ENCODE peak calls at places on chromosomes 5 and 9, in four cellular contexts. Q is astrocyte, T is caudate nucleus, W is adrenal gland. U is an unnamed sample.

GRCh38 chr9:95764490-95764889 is 111.0 kb upstream of the ERCC6L2 start:
- DNase-seq in T (no peak), Q (no peak), W (no peak), U (no peak)

GRCh38 chr5:93601433-93602175 is 18.6 kb downstream of the NR2F1 start:
- DNase-seq in Q (peak; percentile 85), T (no peak), W (no peak), U (no peak)

GRCh38 chr5:106006242-106006641 is 1664.5 kb downstream of the EFNA5 start:
- DNase-seq in Q (no peak), W (no peak), T (no peak), U (no peak)

GRCh38 chr5:148792649-148793048 is 33.8 kb upstream of the ADRB2 start:
- DNase-seq in W (no peak), Q (no peak), T (no peak), U (no peak)

GRCh38 chr9:126588491-126589168 is 25.1 kb upstream of the LMX1B start:
- DNase-seq in Q (no peak), T (no peak), W (no peak), U (no peak)

GRCh38 chr9:123360161-123361085 is 4.4 kb downstream of the CRB2 start:
- DNase-seq in Q (no peak), W (peak; percentile 67), T (no peak), U (peak; percentile 52)

GRCh38 chr9:129381481-129381957 is 203.5 kb upstream of the IER5L start:
- DNase-seq in T (no peak), Q (no peak), W (no peak), U (no peak)

GRCh38 chr5:159441441-159441840 is 111.2 kb upstream of the IL12B start:
- DNase-seq in Q (no peak), W (peak; percentile 76), T (no peak), U (no peak)

GRCh38 chr5:152164860-152165259 is 240.2 kb upstream of the GLRA1 start:
- DNase-seq in Q (no peak), T (no peak), W (no peak), U (no peak)

GRCh38 chr5:61311836-61312808 is 19.9 kb upstream of the ZSWIM6 start:
- DNase-seq in W (no peak), Q (peak; percentile 93), T (no peak), U (no peak)

GRCh38 chr5:115838885-115839518 is 2.4 kb downstream of the ATG12 start:
- DNase-seq in W (peak; percentile 13), T (no peak), Q (no peak), U (no peak)

GRCh38 chr9:100088202-100088601 is 10.6 kb downstream of the ERP44 start:
- DNase-seq in W (no peak), T (no peak), Q (no peak), U (no peak)

GRCh38 chr5:149002053-149002452 is 60.8 kb downstream of the SH3TC2 start:
- DNase-seq in Q (peak; percentile 100), T (no peak), W (peak; percentile 4), U (no peak)

GRCh38 chr9:33220681-33221567 is 19.0 kb upstream of the SPINK4 start:
- DNase-seq in T (no peak), W (peak; percentile 32), Q (no peak), U (no peak)

GRCh38 chr9:135717410-135717809 is 15.4 kb downstream of the KCNT1 start:
- DNase-seq in W (no peak), Q (no peak), T (no peak), U (no peak)

GRCh38 chr9:4986291-4986690 is 1.2 kb downstream of the JAK2 start:
- DNase-seq in W (no peak), T (no peak), Q (no peak), U (no peak)

GRCh38 chr5:89073045-89073444 is 190.1 kb upstream of the MEF2C start:
- DNase-seq in Q (no peak), W (no peak), T (no peak), U (no peak)

GRCh38 chr5:135212361-135213033 is 178.5 kb upstream of the PITX1 start:
- DNase-seq in Q (no peak), W (no peak), T (no peak), U (no peak)

GRCh38 chr9:76400534-76401096 is 6.4 kb upstream of the RFK start:
- DNase-seq in T (no peak), Q (no peak), W (no peak), U (no peak)

GRCh38 chr9:123611228-123611627 is 255.2 kb downstream of the CRB2 start:
- DNase-seq in T (no peak), Q (peak; percentile 3), W (no peak), U (no peak)

GRCh38 chr5:107248065-107248695 is 422.6 kb downstream of the EFNA5 start:
- DNase-seq in T (no peak), W (peak; percentile 58), Q (no peak), U (no peak)

GRCh38 chr5:96432245-96433065 is 593 bp downstream of the PCSK1 start:
- DNase-seq in T (peak; percentile 13), W (no peak), Q (peak; percentile 81), U (no peak)

GRCh38 chr5:16867585-16867953 is 68.5 kb downstream of the MYO10 start:
- DNase-seq in Q (no peak), T (no peak), W (no peak), U (no peak)

GRCh38 chr5:44801992-44802391 is 6.8 kb upstream of the MRPS30 start:
- DNase-seq in T (no peak), W (no peak), Q (no peak), U (no peak)

GRCh38 chr9:80085668-80086067 is 513.9 kb downstream of the TLE4 start:
- DNase-seq in Q (no peak), T (no peak), W (no peak), U (no peak)